ENCODE peak calls at places on chromosomes 12 and 14, in ten cellular contexts. S, O, B, U, N, C, W, E, M and P are unnamed samples.

GRCh38 chr12:116172224-116172849 is 105.2 kb downstream of the MED13L start:
- DNase-seq in S (no peak), B (no peak), M (no peak), E (no peak), W (no peak), O (peak; percentile 37), C (no peak), U (no peak), N (no peak), P (no peak)

GRCh38 chr12:2311001-2311778 is 258.4 kb downstream of the CACNA1C start:
- DNase-seq in N (no peak), E (no peak), O (no peak), B (peak; percentile 88), U (no peak), W (peak; percentile 84), S (no peak), C (no peak), M (no peak), P (no peak)

GRCh38 chr12:2415568-2415944 is 362.8 kb downstream of the CACNA1C start:
- DNase-seq in O (no peak), S (no peak), U (no peak), C (no peak), M (no peak), N (no peak), E (no peak), W (no peak), B (no peak), P (no peak)

GRCh38 chr14:33475623-33476022 is 475.3 kb downstream of the EGLN3 start:
- DNase-seq in O (no peak), U (peak; percentile 1), W (peak; percentile 9), C (no peak), M (no peak), N (no peak), S (peak; percentile 70), E (peak; percentile 38), B (no peak), P (peak; percentile 78)

GRCh38 chr12:129973236-129973961 is 69.6 kb upstream of the TMEM132D start:
- DNase-seq in N (no peak), O (no peak), B (no peak), C (no peak), W (no peak), E (no peak), S (no peak), U (no peak), M (no peak), P (no peak)

GRCh38 chr12:22635812-22636211 is 10.8 kb downstream of the ETNK1 start:
- DNase-seq in O (no peak), S (no peak), U (no peak), N (no peak), M (no peak), E (no peak), B (no peak), C (no peak), W (peak; percentile 8), P (no peak)

GRCh38 chr14:74302160-74302628 is 540 bp downstream of the ABCD4 start:
- DNase-seq in W (peak; percentile 72), N (peak; percentile 42), C (no peak), U (no peak), B (peak; percentile 21), E (peak; percentile 47), S (peak; percentile 40), M (no peak), O (peak; percentile 67), P (no peak)

GRCh38 chr14:22010532-22011242 is 337.1 kb upstream of the OR4E1 start:
- DNase-seq in N (no peak), W (no peak), S (no peak), M (no peak), E (no peak), U (no peak), O (no peak), C (no peak), B (no peak), P (no peak)

GRCh38 chr14:35416108-35416750 is 11.7 kb upstream of the NFKBIA start:
- DNase-seq in N (no peak), C (no peak), S (no peak), O (no peak), E (no peak), M (no peak), B (no peak), U (peak; percentile 56), W (no peak), P (no peak)

GRCh38 chr12:121248611-121249010 is 38.7 kb downstream of the P2RX4 start:
- DNase-seq in N (no peak), M (no peak), E (no peak), B (no peak), S (no peak), O (peak; percentile 74), W (no peak), U (no peak), C (no peak), P (no peak)

GRCh38 chr12:26791328-26791791 is 41.6 kb downstream of the ITPR2 start:
- DNase-seq in W (no peak), B (peak; percentile 37), E (no peak), S (no peak), N (no peak), M (no peak), O (no peak), C (no peak), U (no peak), P (no peak)

GRCh38 chr12:121423682-121424631 is 24.0 kb downstream of the RNF34 start:
- DNase-seq in C (no peak), O (no peak), U (no peak), E (no peak), S (no peak), W (no peak), N (no peak), M (no peak), B (no peak), P (no peak)

GRCh38 chr12:26058308-26058707 is 66.5 kb downstream of the BHLHE41 start:
- DNase-seq in U (no peak), N (peak; percentile 18), O (no peak), C (no peak), E (no peak), W (no peak), M (no peak), B (no peak), S (no peak), P (no peak)

GRCh38 chr12:88934163-88934747 is 354.0 kb upstream of the KITLG start:
- DNase-seq in B (no peak), M (no peak), W (peak; percentile 22), C (no peak), N (no peak), U (no peak), E (peak; percentile 87), S (no peak), O (no peak), P (no peak)

GRCh38 chr14:23727566-23728335 is 91.6 kb downstream of the DHRS2 start:
- DNase-seq in U (no peak), O (peak; percentile 63), W (peak; percentile 79), B (peak; percentile 28), S (peak; percentile 48), E (peak; percentile 43), C (no peak), M (no peak), N (peak; percentile 39), P (peak; percentile 48)

GRCh38 chr12:87467893-87468292 is 561.3 kb downstream of the C12orf50 start:
- DNase-seq in W (no peak), B (no peak), E (no peak), U (no peak), M (no peak), N (no peak), S (peak; percentile 44), C (no peak), O (no peak), P (no peak)

GRCh38 chr12:91225316-91225715 is 42.7 kb upstream of the DCN start:
- DNase-seq in W (peak; percentile 11), M (no peak), C (no peak), O (no peak), B (peak; percentile 26), U (no peak), S (no peak), E (no peak), N (no peak), P (no peak)

GRCh38 chr12:124347805-124348658 is 53.1 kb downstream of the RFLNA start:
- DNase-seq in C (no peak), O (no peak), E (no peak), U (peak; percentile 24), B (no peak), W (peak; percentile 45), N (peak; percentile 48), M (no peak), S (peak; percentile 72), P (no peak)

GRCh38 chr14:105882626-105883025 is 356.2 kb downstream of the TMEM121 start:
- DNase-seq in B (no peak), S (no peak), C (peak; percentile 13), W (no peak), O (no peak), U (no peak), M (peak; percentile 43), E (no peak), N (no peak), P (peak; percentile 23)

GRCh38 chr14:24881496-24881895 is 168.5 kb downstream of the STXBP6 start:
- DNase-seq in N (no peak), O (no peak), E (no peak), S (no peak), U (no peak), M (no peak), B (no peak), W (no peak), C (no peak), P (no peak)

GRCh38 chr12:113912761-113913295 is 53.3 kb downstream of the RBM19 start:
- DNase-seq in E (peak; percentile 54), B (peak; percentile 27), W (peak; percentile 85), N (peak; percentile 79), O (peak; percentile 74), M (no peak), U (peak; percentile 36), S (peak; percentile 90), C (peak; percentile 62), P (peak; percentile 94)

GRCh38 chr12:131075194-131075593 is 121.5 kb downstream of the ADGRD1 start:
- DNase-seq in B (no peak), E (no peak), O (no peak), M (no peak), N (no peak), W (no peak), U (no peak), S (no peak), C (no peak), P (peak; percentile 43)

GRCh38 chr12:85191-85666 is 18.7 kb downstream of the IQSEC3 start:
- DNase-seq in M (no peak), O (no peak), C (no peak), B (no peak), S (no peak), E (no peak), U (no peak), W (no peak), N (no peak), P (peak; percentile 38)

GRCh38 chr12:47249719-47250506 is 170.2 kb upstream of the AMIGO2 start:
- DNase-seq in M (no peak), S (no peak), B (no peak), E (peak; percentile 24), N (peak; percentile 50), U (no peak), O (no peak), W (no peak), C (no peak), P (no peak)

GRCh38 chr14:32908487-32909084 is 30.1 kb upstream of the NPAS3 start:
- DNase-seq in E (no peak), N (no peak), C (no peak), M (no peak), B (no peak), U (no peak), S (no peak), W (no peak), O (no peak), P (no peak)

GRCh38 chr14:76419399-76419798 is 43.5 kb downstream of the ESRRB start:
- DNase-seq in C (no peak), B (no peak), N (no peak), E (no peak), M (no peak), O (no peak), U (no peak), S (no peak), W (no peak), P (no peak)

GRCh38 chr12:65779091-65779642 is 45.1 kb upstream of the HMGA2 start:
- DNase-seq in E (peak; percentile 45), N (no peak), B (no peak), S (peak; percentile 59), C (no peak), W (no peak), O (no peak), U (no peak), M (no peak), P (no peak)

GRCh38 chr14:103144085-103144484 is 20.8 kb downstream of the TNFAIP2 start:
- DNase-seq in E (peak; percentile 58), O (no peak), B (peak; percentile 68), U (no peak), N (no peak), M (no peak), W (peak; percentile 60), S (no peak), C (no peak), P (no peak)